ENCODE peak calls at places on chromosome 15, in eight cellular contexts. One of them, this sample, is unnamed.

GRCh38 chr15:29139540-29140459 is 129.8 kb downstream of the NSMCE3 start:
- DNase-seq in EH: peak
- DNase-seq in C1 segment of cervical spinal cord: peak
- DNase-seq in ovary: peak
- DNase-seq in prostate gland: peak
- DNase-seq in SK-N-DZ: peak
- DNase-seq in neuronal stem cell: peak
- DNase-seq in M059J: peak
- DNase-seq in this sample: no peak

GRCh38 chr15:81235781-81236507 is 39.3 kb downstream of the IL16 start:
- DNase-seq in EH: peak
- DNase-seq in C1 segment of cervical spinal cord: no peak
- DNase-seq in ovary: peak
- DNase-seq in prostate gland: no peak
- DNase-seq in SK-N-DZ: no peak
- DNase-seq in neuronal stem cell: no peak
- DNase-seq in M059J: peak
- DNase-seq in this sample: peak

GRCh38 chr15:95291878-95292472 is 1038.5 kb upstream of the NR2F2 start:
- DNase-seq in EH: peak
- DNase-seq in C1 segment of cervical spinal cord: no peak
- DNase-seq in ovary: no peak
- DNase-seq in prostate gland: no peak
- DNase-seq in SK-N-DZ: peak
- DNase-seq in neuronal stem cell: peak
- DNase-seq in M059J: no peak
- DNase-seq in this sample: no peak

GRCh38 chr15:79942656-79943481 is 28.1 kb downstream of the BCL2A1 start:
- DNase-seq in EH: peak
- DNase-seq in C1 segment of cervical spinal cord: no peak
- DNase-seq in ovary: no peak
- DNase-seq in prostate gland: no peak
- DNase-seq in SK-N-DZ: no peak
- DNase-seq in neuronal stem cell: no peak
- DNase-seq in M059J: peak
- DNase-seq in this sample: no peak

GRCh38 chr15:68348064-68348463 is 70.5 kb downstream of the FEM1B start:
- DNase-seq in EH: no peak
- DNase-seq in C1 segment of cervical spinal cord: no peak
- DNase-seq in ovary: no peak
- DNase-seq in prostate gland: no peak
- DNase-seq in SK-N-DZ: no peak
- DNase-seq in neuronal stem cell: no peak
- DNase-seq in M059J: no peak
- DNase-seq in this sample: no peak

GRCh38 chr15:57873564-57874209 is 167.2 kb downstream of the POLR2M start:
- DNase-seq in EH: peak
- DNase-seq in C1 segment of cervical spinal cord: no peak
- DNase-seq in ovary: no peak
- DNase-seq in prostate gland: no peak
- DNase-seq in SK-N-DZ: no peak
- DNase-seq in neuronal stem cell: no peak
- DNase-seq in M059J: peak
- DNase-seq in this sample: no peak

GRCh38 chr15:94453227-94453626 is 221.9 kb downstream of the MCTP2 start:
- DNase-seq in EH: no peak
- DNase-seq in C1 segment of cervical spinal cord: no peak
- DNase-seq in ovary: no peak
- DNase-seq in prostate gland: no peak
- DNase-seq in SK-N-DZ: no peak
- DNase-seq in neuronal stem cell: no peak
- DNase-seq in M059J: peak
- DNase-seq in this sample: no peak

GRCh38 chr15:61155741-61156700 is 73.1 kb downstream of the RORA start:
- DNase-seq in EH: peak
- DNase-seq in C1 segment of cervical spinal cord: no peak
- DNase-seq in ovary: peak
- DNase-seq in prostate gland: no peak
- DNase-seq in SK-N-DZ: no peak
- DNase-seq in neuronal stem cell: no peak
- DNase-seq in M059J: peak
- DNase-seq in this sample: no peak

GRCh38 chr15:34721802-34722795 is 32.7 kb downstream of the GJD2 start:
- DNase-seq in EH: peak
- DNase-seq in C1 segment of cervical spinal cord: peak
- DNase-seq in ovary: no peak
- DNase-seq in prostate gland: no peak
- DNase-seq in SK-N-DZ: peak
- DNase-seq in neuronal stem cell: peak
- DNase-seq in M059J: peak
- DNase-seq in this sample: peak

GRCh38 chr15:28895566-28895965 is 9.8 kb downstream of the APBA2 start:
- DNase-seq in EH: no peak
- DNase-seq in C1 segment of cervical spinal cord: no peak
- DNase-seq in ovary: peak
- DNase-seq in prostate gland: no peak
- DNase-seq in SK-N-DZ: no peak
- DNase-seq in neuronal stem cell: no peak
- DNase-seq in M059J: no peak
- DNase-seq in this sample: no peak

GRCh38 chr15:40754574-40754882 is 526 bp downstream of the RMDN3 start:
- DNase-seq in EH: peak
- DNase-seq in C1 segment of cervical spinal cord: no peak
- DNase-seq in ovary: peak
- DNase-seq in prostate gland: no peak
- DNase-seq in SK-N-DZ: no peak
- DNase-seq in neuronal stem cell: no peak
- DNase-seq in M059J: peak
- DNase-seq in this sample: no peak

GRCh38 chr15:51226813-51227212 is 111.6 kb downstream of the CYP19A1 start:
- DNase-seq in EH: no peak
- DNase-seq in C1 segment of cervical spinal cord: no peak
- DNase-seq in ovary: no peak
- DNase-seq in prostate gland: no peak
- DNase-seq in SK-N-DZ: no peak
- DNase-seq in neuronal stem cell: no peak
- DNase-seq in M059J: no peak
- DNase-seq in this sample: no peak

This sample was measured in occipital lobe.